ENCODE peak calls at places on chromosome 2, in six cellular contexts. P, Q, O, T, L and I are unnamed samples.

GRCh38 chr2:6556755-6557154 is 309.0 kb downstream of the CMPK2 start:
- DNase-seq in P (no peak), T (peak), L (peak), O (peak), Q (peak), I (peak)

GRCh38 chr2:26086155-26086634 is 52.3 kb downstream of the RAB10 start:
- DNase-seq in T (no peak), P (no peak), L (peak), Q (peak), O (peak), I (no peak)

GRCh38 chr2:65227035-65227470 is 578 bp upstream of the ACTR2 start:
- DNase-seq in O (no peak), T (no peak), L (peak), P (no peak), Q (no peak), I (peak)

GRCh38 chr2:981258-981657 is 30.6 kb downstream of the SNTG2 start:
- DNase-seq in P (no peak), O (no peak), T (no peak), L (no peak), Q (no peak), I (no peak)

GRCh38 chr2:39523308-39524044 is 86.4 kb upstream of the MAP4K3 start:
- DNase-seq in T (peak), P (no peak), O (peak), L (peak), Q (peak), I (no peak)

GRCh38 chr2:191679818-191680600 is 2.1 kb downstream of the NABP1 start:
- DNase-seq in P (no peak), L (peak), T (peak), Q (peak), O (no peak), I (no peak)

GRCh38 chr2:72325592-72326422 is 178.1 kb upstream of the CYP26B1 start:
- DNase-seq in O (peak), P (no peak), Q (peak), T (peak), L (peak), I (no peak)

GRCh38 chr2:39121523-39122063 is 742 bp upstream of the SOS1 start:
- DNase-seq in T (no peak), L (no peak), O (no peak), P (no peak), Q (no peak), I (peak)

GRCh38 chr2:218897394-218898108 is 16.9 kb downstream of the WNT10A start:
- DNase-seq in P (no peak), T (no peak), L (peak), Q (no peak), O (no peak), I (no peak)

GRCh38 chr2:16058747-16059358 is 118.5 kb downstream of the MYCN start:
- DNase-seq in O (no peak), L (no peak), T (no peak), P (no peak), Q (no peak), I (no peak)

GRCh38 chr2:84940088-84940470 is 30.9 kb upstream of the KCMF1 start:
- DNase-seq in O (no peak), T (no peak), L (no peak), Q (no peak), P (no peak), I (no peak)

GRCh38 chr2:120536141-120536540 is 190.2 kb downstream of the INHBB start:
- DNase-seq in Q (no peak), T (no peak), O (no peak), L (no peak), P (no peak), I (no peak)

GRCh38 chr2:231917280-231918088 is 8.7 kb downstream of the NPPC start:
- DNase-seq in L (no peak), P (no peak), O (no peak), Q (no peak), T (no peak), I (no peak)

GRCh38 chr2:187050409-187050998 is 201.5 kb upstream of the ZSWIM2 start:
- DNase-seq in T (no peak), O (peak), Q (peak), L (no peak), P (no peak), I (no peak)

GRCh38 chr2:120637847-120638246 is 97.8 kb upstream of the GLI2 start:
- DNase-seq in O (no peak), T (no peak), L (no peak), P (no peak), Q (no peak), I (no peak)

GRCh38 chr2:62184499-62185045 is 11.3 kb upstream of the B3GNT2 start:
- DNase-seq in L (no peak), P (no peak), O (no peak), Q (peak), T (no peak), I (no peak)

GRCh38 chr2:197103363-197103762 is 176.9 kb upstream of the PGAP1 start:
- DNase-seq in O (no peak), Q (no peak), T (no peak), P (no peak), L (no peak), I (no peak)

GRCh38 chr2:45793998-45794720 is 142.7 kb downstream of the PRKCE start:
- DNase-seq in P (no peak), T (no peak), L (no peak), Q (no peak), O (no peak), I (peak)

GRCh38 chr2:70596739-70597138 is 43.1 kb upstream of the TGFA start:
- DNase-seq in L (peak), Q (peak), P (no peak), T (peak), O (no peak), I (peak)

GRCh38 chr2:9197916-9198315 is 8.7 kb upstream of the ASAP2 start:
- DNase-seq in T (no peak), O (no peak), Q (no peak), P (no peak), L (no peak), I (no peak)

GRCh38 chr2:172813314-172813888 is 77.8 kb downstream of the RAPGEF4 start:
- DNase-seq in O (no peak), T (no peak), Q (peak), L (no peak), P (no peak), I (no peak)

GRCh38 chr2:8276071-8276470 is 405.8 kb upstream of the ID2 start:
- DNase-seq in P (no peak), O (no peak), Q (no peak), T (no peak), L (no peak), I (no peak)

GRCh38 chr2:240791821-240792657 is 28.0 kb downstream of the KIF1A start:
- DNase-seq in Q (no peak), P (no peak), T (no peak), O (no peak), L (no peak), I (no peak)

GRCh38 chr2:209817818-209818420 is 46.3 kb downstream of the UNC80 start:
- DNase-seq in P (no peak), O (no peak), Q (no peak), L (no peak), T (no peak), I (no peak)

GRCh38 chr2:2523395-2524339 is 192.6 kb upstream of the MYT1L start:
- DNase-seq in P (no peak), Q (no peak), T (no peak), L (no peak), O (no peak), I (no peak)

GRCh38 chr2:16727256-16727655 is 61.6 kb upstream of the CYRIA start:
- DNase-seq in O (peak), T (no peak), P (no peak), L (no peak), Q (no peak), I (no peak)

GRCh38 chr2:151730242-151730975 is 3.9 kb downstream of the NEB start:
- DNase-seq in L (peak), Q (peak), T (no peak), P (no peak), O (peak), I (no peak)